ENCODE peak calls at places on chromosomes 4 and X, in six cellular contexts. P is lung, S is brain microvascular endothelial cell, B is AG10803, A is DND-41, N is RWPE1. I is an unnamed sample.

GRCh38 chr4:61532324-61532723 is 332.2 kb downstream of the ADGRL3 start:
- DNase-seq in P (no peak), S (no peak), B (no peak), A (no peak), N (no peak), I (no peak)

GRCh38 chrX:150772150-150772970 is 79.2 kb downstream of the MTMR1 start:
- DNase-seq in P (peak), S (peak), B (peak), A (peak), N (peak), I (no peak)

GRCh38 chr4:159141193-159141592 is 38.3 kb downstream of the RAPGEF2 start:
- DNase-seq in P (no peak), S (peak), B (no peak), A (no peak), N (no peak), I (no peak)

GRCh38 chr4:2168469-2169319 is 73.2 kb downstream of the HAUS3 start:
- DNase-seq in P (no peak), S (no peak), B (no peak), A (no peak), N (no peak), I (no peak)

GRCh38 chr4:69167300-69167699 is 47.2 kb downstream of the UGT2B11 start:
- DNase-seq in P (no peak), S (no peak), B (no peak), A (no peak), N (no peak), I (no peak)

GRCh38 chrX:131741103-131741581 is 197.3 kb downstream of the OR13H1 start:
- DNase-seq in P (peak), S (peak), B (no peak), A (no peak), N (no peak), I (no peak)

GRCh38 chr4:177239475-177239874 is 70.2 kb upstream of the NEIL3 start:
- DNase-seq in P (no peak), S (no peak), B (peak), A (no peak), N (no peak), I (no peak)

GRCh38 chrX:71565634-71566033 is 12.6 kb upstream of the GCNA start:
- DNase-seq in P (no peak), S (no peak), B (no peak), A (no peak), N (no peak), I (no peak)

GRCh38 chr4:122842984-122843531 is 16.4 kb downstream of the FGF2 start:
- DNase-seq in P (no peak), S (no peak), B (peak), A (no peak), N (no peak), I (no peak)

GRCh38 chrX:127732709-127733108 is 319.5 kb downstream of the ACTRT1 start:
- DNase-seq in P (no peak), S (no peak), B (no peak), A (no peak), N (no peak), I (no peak)

GRCh38 chr4:83075696-83076095 is 38.8 kb downstream of the PLAC8 start:
- DNase-seq in P (no peak), S (no peak), B (peak), A (no peak), N (peak), I (no peak)

GRCh38 chr4:74675673-74676279 is 118.5 kb downstream of the BTC start:
- DNase-seq in P (no peak), S (peak), B (peak), A (peak), N (peak), I (no peak)

GRCh38 chr4:136337216-136337615 is 1195.1 kb downstream of the PCDH18 start:
- DNase-seq in P (no peak), S (no peak), B (no peak), A (no peak), N (no peak), I (no peak)

GRCh38 chr4:56727150-56727549 is 46.1 kb upstream of the HOPX start:
- DNase-seq in P (no peak), S (no peak), B (no peak), A (no peak), N (no peak), I (no peak)

GRCh38 chr4:42654606-42655005 is 2.3 kb downstream of the ATP8A1 start:
- DNase-seq in P (peak), S (peak), B (peak), A (no peak), N (peak), I (no peak)

GRCh38 chrX:20361081-20361889 is 94.6 kb upstream of the RPS6KA3 start:
- DNase-seq in P (peak), S (peak), B (peak), A (no peak), N (no peak), I (no peak)

GRCh38 chr4:83552085-83552484 is 16.2 kb downstream of the GPAT3 start:
- DNase-seq in P (no peak), S (no peak), B (peak), A (no peak), N (no peak), I (no peak)

GRCh38 chrX:18619288-18619687 is 52.6 kb downstream of the RS1 start:
- DNase-seq in P (no peak), S (no peak), B (no peak), A (no peak), N (no peak), I (no peak)

GRCh38 chr4:140152760-140153418 is 1.1 kb downstream of the MAML3 start:
- DNase-seq in P (peak), S (peak), B (peak), A (peak), N (no peak), I (peak)

GRCh38 chrX:68930576-68931317 is 101.9 kb downstream of the EFNB1 start:
- DNase-seq in P (no peak), S (no peak), B (no peak), A (peak), N (peak), I (no peak)

GRCh38 chr4:6662591-6662990 is 22.1 kb downstream of the MRFAP1 start:
- DNase-seq in P (no peak), S (no peak), B (no peak), A (no peak), N (no peak), I (no peak)

GRCh38 chr4:53306729-53307128 is 59.1 kb downstream of the SCFD2 start:
- DNase-seq in P (no peak), S (no peak), B (peak), A (no peak), N (no peak), I (no peak)

GRCh38 chrX:136954930-136955329 is 74.4 kb upstream of the RBMX start:
- DNase-seq in P (no peak), S (no peak), B (peak), A (no peak), N (peak), I (no peak)

GRCh38 chr4:186882293-186882692 is 158.6 kb upstream of the FAT1 start:
- DNase-seq in P (no peak), S (no peak), B (no peak), A (no peak), N (no peak), I (no peak)

GRCh38 chr4:972651-973424 is 531 bp downstream of the DGKQ start:
- DNase-seq in P (no peak), S (no peak), B (peak), A (peak), N (peak), I (no peak)

GRCh38 chrX:1086444-1087409 is 125.7 kb downstream of the CRLF2 start:
- DNase-seq in P (no peak), S (peak), B (peak), A (no peak), N (peak), I (no peak)

GRCh38 chr4:41106081-41106480 is 108.3 kb downstream of the APBB2 start:
- DNase-seq in P (no peak), S (no peak), B (peak), A (no peak), N (no peak), I (no peak)

GRCh38 chr4:110165382-110166285 is 32.8 kb downstream of the ELOVL6 start:
- DNase-seq in P (no peak), S (peak), B (peak), A (peak), N (peak), I (no peak)

GRCh38 chr4:154727540-154727939 is 16.3 kb upstream of the LRAT start:
- DNase-seq in P (no peak), S (no peak), B (no peak), A (no peak), N (no peak), I (no peak)

GRCh38 chr4:7325541-7325940 is 109.2 kb downstream of the PSAPL1 start:
- DNase-seq in P (no peak), S (no peak), B (no peak), A (no peak), N (no peak), I (no peak)

GRCh38 chr4:6668391-6668790 is 25.3 kb upstream of the S100P start:
- DNase-seq in P (no peak), S (peak), B (peak), A (no peak), N (peak), I (no peak)

GRCh38 chr4:161256172-161256571 is 907.6 kb downstream of the FSTL5 start:
- DNase-seq in P (no peak), S (no peak), B (no peak), A (peak), N (no peak), I (no peak)

GRCh38 chr4:2059726-2060577 is 825 bp downstream of the NAT8L start:
- DNase-seq in P (no peak), S (no peak), B (no peak), A (no peak), N (no peak), I (no peak)

I was measured in mesenteric fat pad.